ENCODE peak calls at places on chromosomes 12 and 14, in ten cellular contexts. X is lower leg skin; K is MM.1S; R is fibroblast of lung; S is tibial artery; Q is CD8-positive, alpha-beta memory T cell; T is aorta; M is CD8-positive, alpha-beta T cell; E is AG04450; Z is colonic mucosa. J is an unnamed sample.

GRCh38 chr14:22668417-22668816 is 24.3 kb upstream of the OR6J1 start:
- DNase-seq in X (no peak), K (no peak), R (peak), S (no peak), Q (no peak), T (no peak), M (no peak), E (no peak), Z (no peak), J (peak)

GRCh38 chr14:69882086-69882864 is 3.1 kb downstream of the SMOC1 start:
- DNase-seq in X (no peak), K (no peak), R (no peak), S (no peak), Q (no peak), T (no peak), M (no peak), E (no peak), Z (no peak), J (no peak)

GRCh38 chr14:84108746-84109457 is 1421.0 kb upstream of the FLRT2 start:
- DNase-seq in X (no peak), K (no peak), R (no peak), S (no peak), Q (no peak), T (no peak), M (no peak), E (no peak), Z (no peak), J (no peak)

GRCh38 chr12:92539966-92540791 is 162.6 kb upstream of the PLEKHG7 start:
- DNase-seq in X (no peak), K (no peak), R (no peak), S (no peak), Q (no peak), T (peak), M (no peak), E (no peak), Z (peak), J (no peak)

GRCh38 chr12:16155938-16156337 is 121.5 kb downstream of the SLC15A5 start:
- DNase-seq in X (no peak), K (no peak), R (no peak), S (no peak), Q (no peak), T (no peak), M (no peak), E (no peak), Z (no peak), J (no peak)

GRCh38 chr12:91347686-91348085 is 165.1 kb upstream of the DCN start:
- DNase-seq in X (no peak), K (no peak), R (no peak), S (no peak), Q (no peak), T (no peak), M (no peak), E (no peak), Z (no peak), J (no peak)

GRCh38 chr12:66288121-66288520 is 14.2 kb upstream of the HELB start:
- DNase-seq in X (no peak), K (no peak), R (no peak), S (no peak), Q (peak), T (no peak), M (peak), E (no peak), Z (no peak), J (no peak)

GRCh38 chr12:54172102-54172630 is 16.6 kb downstream of the SMUG1 start:
- DNase-seq in X (no peak), K (no peak), R (no peak), S (no peak), Q (no peak), T (no peak), M (no peak), E (no peak), Z (no peak), J (no peak)

GRCh38 chr14:23138173-23138535 is 19.1 kb upstream of the CEBPE start:
- DNase-seq in X (no peak), K (no peak), R (peak), S (no peak), Q (no peak), T (no peak), M (no peak), E (no peak), Z (no peak), J (no peak)

GRCh38 chr12:78938341-78939084 is 73.9 kb downstream of the SYT1 start:
- DNase-seq in X (no peak), K (no peak), R (peak), S (no peak), Q (no peak), T (no peak), M (no peak), E (no peak), Z (no peak), J (no peak)

GRCh38 chr12:127145929-127146789 is 1120.8 kb upstream of the TMEM132C start:
- DNase-seq in X (peak), K (no peak), R (peak), S (no peak), Q (peak), T (peak), M (peak), E (no peak), Z (peak), J (no peak)

GRCh38 chr14:25116607-25117006 is 66.7 kb upstream of the STXBP6 start:
- DNase-seq in X (no peak), K (no peak), R (peak), S (no peak), Q (no peak), T (no peak), M (no peak), E (no peak), Z (no peak), J (no peak)

GRCh38 chr14:54650331-54651017 is 83.5 kb downstream of the SAMD4A start:
- DNase-seq in X (peak), K (no peak), R (peak), S (peak), Q (no peak), T (peak), M (no peak), E (no peak), Z (peak), J (peak)

GRCh38 chr12:114013601-114014345 is 47.6 kb upstream of the RBM19 start:
- DNase-seq in X (no peak), K (no peak), R (peak), S (no peak), Q (no peak), T (no peak), M (no peak), E (peak), Z (no peak), J (no peak)

GRCh38 chr12:85725991-85726390 is 110.2 kb downstream of the RASSF9 start:
- DNase-seq in X (no peak), K (no peak), R (peak), S (no peak), Q (no peak), T (no peak), M (no peak), E (no peak), Z (no peak), J (no peak)

GRCh38 chr14:51873221-51873893 is 12.9 kb downstream of the GNG2 start:
- DNase-seq in X (no peak), K (no peak), R (peak), S (no peak), Q (no peak), T (no peak), M (no peak), E (peak), Z (no peak), J (peak)

GRCh38 chr12:55997535-55997859 is 421 bp downstream of the SUOX start:
- DNase-seq in X (no peak), K (no peak), R (no peak), S (no peak), Q (no peak), T (no peak), M (no peak), E (no peak), Z (peak), J (no peak)

GRCh38 chr14:50530358-50530757 is 2.0 kb downstream of the MAP4K5 start:
- DNase-seq in X (no peak), K (no peak), R (peak), S (no peak), Q (no peak), T (no peak), M (no peak), E (no peak), Z (no peak), J (no peak)

GRCh38 chr12:131598717-131599116 is 112.2 kb upstream of the SFSWAP start:
- DNase-seq in X (no peak), K (no peak), R (no peak), S (no peak), Q (no peak), T (no peak), M (no peak), E (no peak), Z (no peak), J (no peak)

GRCh38 chr12:132566551-132567131 is 43.7 kb downstream of the LRCOL1 start:
- DNase-seq in X (no peak), K (no peak), R (no peak), S (no peak), Q (no peak), T (no peak), M (no peak), E (no peak), Z (no peak), J (no peak)

GRCh38 chr12:1608783-1609119 is 14.4 kb upstream of the FBXL14 start:
- DNase-seq in X (no peak), K (no peak), R (no peak), S (no peak), Q (no peak), T (no peak), M (no peak), E (no peak), Z (no peak), J (no peak)

GRCh38 chr12:92439397-92439779 is 263.4 kb upstream of the PLEKHG7 start:
- DNase-seq in X (no peak), K (no peak), R (peak), S (peak), Q (no peak), T (no peak), M (no peak), E (no peak), Z (no peak), J (peak)

GRCh38 chr12:82357845-82358199 is 365 bp downstream of the CCDC59 start:
- DNase-seq in X (no peak), K (no peak), R (peak), S (no peak), Q (no peak), T (no peak), M (no peak), E (no peak), Z (no peak), J (no peak)

GRCh38 chr14:24179961-24180726 is 8.3 kb downstream of the REC8 start:
- DNase-seq in X (no peak), K (no peak), R (peak), S (no peak), Q (no peak), T (no peak), M (no peak), E (peak), Z (no peak), J (peak)

GRCh38 chr12:18476866-18477265 is 215.5 kb downstream of the PIK3C2G start:
- DNase-seq in X (no peak), K (no peak), R (peak), S (no peak), Q (no peak), T (no peak), M (no peak), E (no peak), Z (no peak), J (no peak)

GRCh38 chr14:54570651-54571415 is 3.9 kb downstream of the SAMD4A start:
- DNase-seq in X (no peak), K (no peak), R (peak), S (no peak), Q (no peak), T (no peak), M (no peak), E (peak), Z (no peak), J (no peak)

GRCh38 chr12:6367065-6367968 is 8.0 kb downstream of the SCNN1A start:
- DNase-seq in X (no peak), K (peak), R (peak), S (no peak), Q (peak), T (peak), M (peak), E (no peak), Z (peak), J (no peak)

GRCh38 chr14:90853116-90853515 is 36.9 kb upstream of the TTC7B start:
- DNase-seq in X (no peak), K (no peak), R (no peak), S (no peak), Q (no peak), T (no peak), M (no peak), E (no peak), Z (no peak), J (no peak)

GRCh38 chr14:62117010-62117717 is 354.9 kb downstream of the SNAPC1 start:
- DNase-seq in X (peak), K (peak), R (peak), S (peak), Q (peak), T (peak), M (peak), E (peak), Z (peak), J (peak)

GRCh38 chr12:93873561-93873960 is 196.4 kb downstream of the CRADD start:
- DNase-seq in X (no peak), K (no peak), R (no peak), S (no peak), Q (no peak), T (no peak), M (no peak), E (no peak), Z (no peak), J (no peak)

GRCh38 chr14:90531497-90531896 is 134.7 kb downstream of the CALM1 start:
- DNase-seq in X (no peak), K (no peak), R (no peak), S (no peak), Q (no peak), T (no peak), M (no peak), E (no peak), Z (no peak), J (no peak)

GRCh38 chr14:105181542-105182295 is 607 bp upstream of the NUDT14 start:
- DNase-seq in X (no peak), K (no peak), R (no peak), S (no peak), Q (no peak), T (no peak), M (no peak), E (no peak), Z (no peak), J (no peak)
- H3K4me3 ChIP-seq in X (no peak), K (no peak), R (peak), S (peak), Q (no peak), T (no peak), M (no peak), E (no peak), Z (peak), J (peak)

GRCh38 chr12:110256780-110257431 is 24.1 kb upstream of the ATP2A2 start:
- DNase-seq in X (peak), K (no peak), R (no peak), S (peak), Q (no peak), T (peak), M (no peak), E (no peak), Z (peak), J (no peak)

GRCh38 chr12:110258466-110258865 is 22.6 kb upstream of the ATP2A2 start:
- DNase-seq in X (peak), K (no peak), R (no peak), S (no peak), Q (no peak), T (no peak), M (no peak), E (no peak), Z (no peak), J (no peak)

GRCh38 chr12:110266381-110266909 is 14.6 kb upstream of the ATP2A2 start:
- DNase-seq in X (no peak), K (no peak), R (no peak), S (no peak), Q (no peak), T (no peak), M (no peak), E (no peak), Z (no peak), J (no peak)

GRCh38 chr12:110266980-110267620 is 13.9 kb upstream of the ATP2A2 start:
- DNase-seq in X (no peak), K (no peak), R (peak), S (no peak), Q (no peak), T (peak), M (no peak), E (no peak), Z (no peak), J (peak)

DNA sequence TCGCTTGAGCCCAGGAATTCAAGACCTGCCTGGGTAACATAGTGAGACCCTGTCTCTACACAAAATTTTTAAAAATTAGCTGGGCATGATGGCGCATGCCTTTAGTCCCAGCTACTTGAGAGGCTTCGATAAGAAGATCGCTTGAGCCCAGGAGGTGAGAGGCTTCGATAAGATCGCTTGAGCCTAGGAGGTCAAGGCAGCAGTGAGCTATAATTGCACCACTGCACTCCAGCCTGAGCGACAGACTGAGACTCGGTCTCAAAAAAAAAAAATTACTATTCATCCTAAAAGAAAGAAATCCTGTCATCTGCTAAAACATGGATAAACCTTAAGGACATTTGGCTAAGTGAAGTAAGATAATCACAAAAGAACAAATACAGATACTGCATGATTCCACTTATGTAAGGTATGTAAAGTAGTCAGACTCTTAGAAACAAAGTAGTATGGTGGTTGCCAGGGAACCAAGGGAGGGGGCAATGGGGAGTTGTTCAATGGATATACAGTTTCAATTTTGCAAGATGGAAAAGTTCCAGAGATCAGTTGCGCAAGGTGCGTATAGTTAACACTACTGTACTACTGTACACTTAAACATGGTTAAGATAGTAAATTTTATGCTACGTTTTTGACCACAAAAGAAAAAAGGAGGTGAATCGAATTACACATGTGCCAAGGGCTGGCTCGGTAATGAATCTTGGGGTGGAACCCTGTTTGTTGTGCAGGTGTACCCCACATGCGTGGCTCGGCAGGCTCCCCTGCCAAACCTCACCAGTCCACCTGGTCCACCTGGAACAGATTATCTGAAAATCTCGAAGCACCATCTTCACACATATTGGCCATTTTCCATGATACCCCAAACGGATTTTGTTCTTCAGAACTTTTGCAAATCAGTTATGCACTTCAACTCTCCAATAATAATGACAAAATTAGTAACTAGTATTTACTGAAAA is 18.3 kb upstream of the ATP2A2 start:
- DNase-seq in X (peak), K (no peak), R (no peak), S (no peak), Q (no peak), T (no peak), M (no peak), E (no peak), Z (no peak), J (no peak)
- H3K4me3 ChIP-seq in X (no peak), K (no peak), R (no peak), S (no peak), Q (no peak), T (no peak), M (no peak), E (no peak), Z (no peak), J (no peak)

DNA sequence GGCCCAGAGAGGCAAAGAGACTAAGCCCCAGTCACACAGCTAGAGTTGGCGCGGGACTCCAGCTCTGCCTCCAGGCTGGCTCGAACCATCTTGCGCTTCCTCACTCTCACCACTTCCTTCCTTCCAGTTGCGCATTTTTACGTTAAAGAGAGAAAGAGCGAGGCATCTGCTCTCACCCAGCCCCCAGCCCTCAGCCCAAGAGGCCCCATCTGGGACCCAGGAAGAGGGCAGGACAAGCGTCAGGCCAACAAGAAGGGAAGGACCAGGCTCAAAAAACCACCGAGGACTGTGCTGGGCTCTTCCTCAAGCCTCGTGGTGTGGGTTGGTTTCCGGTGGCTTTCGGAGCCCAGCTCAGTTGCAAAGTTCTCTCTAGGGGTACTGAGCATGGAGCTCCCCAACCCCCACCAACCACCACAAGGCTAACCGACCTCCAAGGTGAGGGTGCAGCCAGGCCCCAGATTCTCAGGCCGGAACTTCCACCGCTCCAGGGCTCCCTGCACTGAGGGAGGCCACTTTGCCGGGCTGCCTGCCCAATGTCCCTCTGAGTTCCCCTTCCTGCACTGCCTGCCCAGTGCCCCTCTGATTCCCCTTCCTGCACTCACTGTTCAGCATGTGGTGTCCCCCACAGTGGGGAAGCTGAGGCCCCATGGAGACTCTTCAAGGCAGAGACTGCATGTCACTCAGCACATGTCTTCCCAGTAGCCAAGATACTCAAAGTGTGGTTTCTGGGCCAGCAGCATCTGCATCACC is 35.9 kb downstream of the TESC start:
- DNase-seq in X (no peak), K (no peak), R (no peak), S (peak), Q (peak), T (peak), M (peak), E (no peak), Z (peak), J (no peak)
- H3K4me3 ChIP-seq in X (no peak), K (no peak), R (no peak), S (no peak), Q (peak), T (no peak), M (peak), E (no peak), Z (no peak), J (no peak)

GRCh38 chr12:571795-572531 is 91.3 kb downstream of the NINJ2 start:
- DNase-seq in X (peak), K (no peak), R (no peak), S (peak), Q (no peak), T (peak), M (no peak), E (no peak), Z (no peak), J (no peak)

GRCh38 chr12:569803-570236 is 93.4 kb downstream of the NINJ2 start:
- DNase-seq in X (peak), K (peak), R (peak), S (peak), Q (peak), T (peak), M (peak), E (peak), Z (peak), J (peak)

GRCh38 chr12:570237-570925 is 92.9 kb downstream of the NINJ2 start:
- DNase-seq in X (peak), K (no peak), R (peak), S (peak), Q (no peak), T (peak), M (no peak), E (peak), Z (peak), J (peak)

GRCh38 chr12:572532-572899 is 90.7 kb downstream of the NINJ2 start:
- DNase-seq in X (no peak), K (no peak), R (peak), S (no peak), Q (no peak), T (no peak), M (no peak), E (no peak), Z (no peak), J (no peak)

DNA sequence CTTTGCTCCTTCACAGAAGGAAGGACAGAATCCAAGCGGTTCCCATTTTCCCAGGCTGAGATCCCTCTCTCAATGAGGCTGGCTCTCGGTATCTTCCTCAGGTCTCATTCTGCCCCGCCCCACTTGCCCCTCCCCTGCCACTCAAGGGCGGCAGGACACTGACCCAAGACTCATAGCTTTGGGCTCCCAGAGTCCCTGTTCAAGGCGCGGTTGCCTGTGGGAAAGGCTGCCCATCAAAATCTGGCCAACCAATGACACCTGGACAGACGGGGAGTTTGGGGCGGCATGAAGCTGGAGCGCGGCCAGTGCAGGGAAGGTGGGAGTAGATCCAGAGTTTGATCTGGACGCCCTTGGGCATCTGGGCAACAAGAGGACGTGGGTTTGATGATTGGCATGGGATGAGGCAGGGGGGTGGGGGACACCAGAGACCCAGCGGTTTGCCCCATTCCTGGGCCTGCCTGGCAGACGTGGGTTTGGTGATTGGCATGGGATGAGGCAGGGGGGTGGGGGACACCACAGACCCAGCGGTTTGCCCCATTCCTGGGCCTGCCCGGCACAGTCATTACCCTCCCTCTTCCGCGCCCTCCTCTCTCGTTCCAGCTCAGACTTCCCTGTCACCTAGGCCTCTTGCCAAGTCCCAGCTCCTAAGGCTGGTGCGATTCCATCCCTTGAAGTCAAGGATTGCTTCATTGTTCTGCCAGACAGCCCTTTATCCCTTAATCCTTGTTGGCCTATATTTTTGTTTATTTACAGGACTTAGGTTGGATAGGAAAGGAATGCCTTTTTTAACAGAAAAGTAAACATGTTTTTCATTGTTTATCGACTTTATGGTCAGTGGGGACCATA is 92.1 kb downstream of the NINJ2 start:
- DNase-seq in X (peak), K (no peak), R (peak), S (peak), Q (no peak), T (peak), M (no peak), E (peak), Z (peak), J (peak)
- H3K4me3 ChIP-seq in X (no peak), K (no peak), R (peak), S (peak), Q (no peak), T (peak), M (no peak), E (peak), Z (peak), J (peak)